ENCODE peak calls at places on chromosomes 13 and 19, in nine cellular contexts. A, G, V, D, F, L, E, M and K are unnamed samples.

GRCh38 chr13:113647351-113648217 is 10.4 kb downstream of the ATP4B start:
- DNase-seq in M (peak; percentile 91), F (peak; percentile 94), G (peak; percentile 76), A (peak; percentile 85), D (no peak), V (no peak), L (peak; percentile 91), E (no peak), K (peak; percentile 36)

GRCh38 chr13:43376596-43376995 is 353.2 kb downstream of the DNAJC15 start:
- DNase-seq in M (no peak), D (no peak), L (no peak), V (no peak), E (no peak), F (no peak), G (no peak), A (no peak), K (no peak)

GRCh38 chr13:60591348-60591747 is 194.3 kb downstream of the TDRD3 start:
- DNase-seq in M (no peak), V (no peak), L (no peak), G (no peak), D (no peak), F (no peak), A (no peak), E (peak; percentile 34), K (no peak)

GRCh38 chr13:77767413-77767812 is 69.9 kb downstream of the SLAIN1 start:
- DNase-seq in L (no peak), E (no peak), M (no peak), F (no peak), A (no peak), D (no peak), V (no peak), G (no peak), K (no peak)

GRCh38 chr13:102815788-102816187 is 16.9 kb downstream of the BIVM start:
- DNase-seq in D (no peak), G (no peak), A (no peak), F (no peak), E (no peak), V (no peak), M (no peak), L (no peak), K (no peak)

GRCh38 chr13:111953546-111954178 is 113.3 kb upstream of the SOX1 start:
- DNase-seq in V (no peak), F (peak; percentile 28), L (peak; percentile 76), M (no peak), G (no peak), E (no peak), A (no peak), D (no peak), K (no peak)

GRCh38 chr19:2756921-2757881 is 17.4 kb upstream of the SLC39A3 start:
- DNase-seq in E (no peak), A (no peak), M (no peak), F (no peak), V (no peak), L (no peak), D (no peak), G (no peak), K (peak; percentile 54)

GRCh38 chr13:76832258-76832988 is 53.8 kb downstream of the KCTD12 start:
- DNase-seq in E (no peak), F (no peak), A (no peak), L (no peak), D (no peak), M (no peak), G (no peak), V (no peak), K (no peak)

GRCh38 chr13:42474954-42475353 is 99.0 kb upstream of the TNFSF11 start:
- DNase-seq in G (no peak), E (peak; percentile 36), V (no peak), A (no peak), L (no peak), F (no peak), D (no peak), M (no peak), K (no peak)

GRCh38 chr19:15381864-15382263 is 2.3 kb upstream of the AKAP8 start:
- DNase-seq in F (no peak), V (no peak), D (no peak), A (no peak), G (no peak), M (no peak), E (no peak), L (no peak), K (peak; percentile 14)

GRCh38 chr19:49553451-49554271 is 25.9 kb downstream of the RCN3 start:
- DNase-seq in V (no peak), M (no peak), A (no peak), D (no peak), F (peak; percentile 67), E (no peak), L (no peak), G (no peak), K (no peak)

GRCh38 chr13:41696163-41697003 is 239.0 kb downstream of the RGCC start:
- DNase-seq in M (no peak), D (peak; percentile 6), E (no peak), G (no peak), A (no peak), F (no peak), V (peak; percentile 97), L (no peak), K (peak; percentile 2)

GRCh38 chr19:49688531-49689132 is 762 bp upstream of the ADM5 start:
- DNase-seq in D (no peak), V (no peak), L (peak; percentile 76), G (no peak), A (no peak), F (no peak), M (no peak), E (no peak), K (peak; percentile 59)

GRCh38 chr13:32024750-32025149 is 6.8 kb upstream of the FRY start:
- DNase-seq in A (no peak), D (no peak), L (no peak), F (no peak), G (no peak), E (no peak), M (no peak), V (peak; percentile 9), K (no peak)

GRCh38 chr13:21717817-21718216 is 46.9 kb downstream of the FGF9 start:
- DNase-seq in E (no peak), D (no peak), V (peak; percentile 90), M (no peak), A (no peak), L (no peak), F (no peak), G (no peak), K (peak; percentile 58)

GRCh38 chr19:3320354-3320670 is 46.1 kb upstream of the NFIC start:
- DNase-seq in D (no peak), L (no peak), E (no peak), V (no peak), M (no peak), G (no peak), A (peak; percentile 46), F (no peak), K (peak; percentile 51)

GRCh38 chr19:7596191-7596937 is 701 bp downstream of the CAMSAP3 start:
- DNase-seq in D (no peak), V (no peak), A (peak; percentile 70), F (no peak), E (no peak), M (no peak), G (no peak), L (no peak), K (peak; percentile 82)
- H3K4me3 ChIP-seq in D (peak overlapping the region; percentile 72), V (peak overlapping the region; percentile 39), A (peak overlapping the region; percentile 48), F (peak overlapping the region; percentile 44), E (no peak overlapping the region), M (peak overlapping the region; percentile 53), G (peak overlapping the region; percentile 22), L (peak overlapping the region; percentile 56), K (peak overlapping the region; percentile 58)

DNA sequence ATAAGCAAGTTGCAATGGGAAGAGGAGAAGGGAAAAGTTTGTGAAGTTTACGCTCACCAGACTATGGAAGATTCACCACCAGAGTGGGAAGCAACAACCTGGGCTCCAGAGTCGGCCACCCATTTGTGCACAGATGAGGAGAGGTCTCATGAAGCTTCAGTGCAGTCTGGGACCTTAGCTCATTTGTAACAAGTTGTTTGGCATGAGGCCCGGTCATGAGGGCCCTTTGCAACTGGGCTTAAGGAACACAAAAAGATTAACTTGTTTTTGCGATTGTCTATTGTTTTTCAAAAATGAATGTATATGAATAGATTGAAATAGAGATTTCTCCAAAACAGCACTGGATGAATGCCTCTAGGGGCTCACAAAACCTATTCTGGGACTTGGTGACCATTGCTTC is 94.1 kb downstream of the ZNF737 start:
- DNase-seq in F (no peak), M (no peak), V (no peak), D (no peak), A (no peak), L (no peak), E (no peak), G (no peak), K (no peak)
- H3K27me3 ChIP-seq in F (no peaks in the 10 kb centered on the region), M (no peaks in the 10 kb centered on the region), V (no peaks in the 10 kb centered on the region), D (no peaks in the 10 kb centered on the region), A (no peaks in the 10 kb centered on the region), L (no peaks in the 10 kb centered on the region), E (no peaks in the 10 kb centered on the region), G (no peaks in the 10 kb centered on the region), K (no peaks in the 10 kb centered on the region)

DNA sequence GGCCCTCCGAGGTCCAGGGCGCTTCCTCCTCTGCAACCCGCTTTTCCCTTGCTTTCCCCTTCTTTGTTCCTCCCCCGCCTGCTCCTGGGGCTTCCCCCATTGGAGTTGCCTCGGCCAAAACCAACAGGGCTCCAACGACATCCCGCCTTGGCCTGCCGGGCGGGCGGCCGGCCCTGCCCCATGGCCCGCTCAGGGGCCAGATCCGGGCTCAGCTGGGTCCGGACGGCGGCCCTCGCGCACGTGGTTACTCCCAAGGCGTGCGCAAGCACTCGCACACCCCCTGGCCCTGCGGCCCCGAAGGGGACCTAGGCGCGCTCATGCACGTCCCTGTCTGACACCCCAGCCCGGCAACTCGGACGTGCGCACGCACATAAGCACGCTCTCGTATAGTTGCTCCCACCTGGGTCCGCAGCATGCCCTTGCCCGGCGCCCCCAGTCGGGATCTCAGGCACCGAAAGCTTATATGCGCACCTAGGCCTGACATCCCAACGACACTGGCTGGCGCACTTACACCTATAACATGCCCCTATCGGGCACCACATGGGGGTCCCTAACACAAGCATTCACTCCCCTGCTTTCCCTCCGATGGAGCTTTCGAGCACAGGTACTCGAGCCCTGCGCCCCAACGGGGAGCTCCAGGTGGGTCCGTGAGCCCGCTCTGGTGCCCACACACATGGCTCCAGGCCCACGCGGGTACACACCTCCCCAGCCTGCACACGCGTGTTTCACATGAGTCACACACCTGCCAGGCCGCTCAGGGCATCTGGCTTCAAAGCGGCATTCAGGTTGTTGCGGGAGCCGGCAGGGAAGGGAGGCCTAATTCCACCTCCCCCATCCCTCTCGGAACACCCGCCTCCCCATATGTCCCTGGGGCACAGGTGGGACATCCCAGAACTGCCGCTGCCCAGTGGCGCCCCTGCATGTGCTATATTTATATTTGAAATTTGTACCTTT is 15.0 kb downstream of the NFIX start:
- DNase-seq in V (no peak), E (no peak), A (no peak), L (no peak), G (peak; percentile 71), F (no peak), D (no peak), M (no peak), K (peak; percentile 85)
- H3K4me3 ChIP-seq in V (no peak overlapping the region), E (no peak overlapping the region), A (no peak overlapping the region), L (peak overlapping the region; percentile 50), G (peak overlapping the region; percentile 37), F (no peak overlapping the region), D (no peak overlapping the region), M (no peak overlapping the region), K (no peak overlapping the region)

DNA sequence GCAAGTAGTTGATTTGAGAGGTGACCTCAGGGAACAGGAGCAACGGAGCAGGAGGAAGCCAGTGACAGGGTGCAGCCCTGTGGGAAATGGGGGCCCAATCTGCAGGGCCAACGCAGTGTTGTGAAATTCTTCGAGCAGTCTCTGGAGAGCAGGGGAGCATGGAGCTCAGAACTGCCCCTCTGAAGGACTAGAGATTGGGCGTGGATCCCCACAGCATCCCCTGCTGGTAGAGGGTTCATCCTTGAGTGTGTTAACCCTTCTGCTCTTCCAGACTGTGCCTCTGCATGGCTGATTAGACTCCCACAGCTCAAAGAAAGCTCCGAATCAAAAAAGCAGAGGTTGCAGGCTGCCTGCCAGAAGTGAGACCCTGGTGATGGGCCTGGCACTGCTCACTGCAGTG is 77.9 kb upstream of the UQCRFS1 start:
- DNase-seq in M (no peak), V (peak; percentile 42), L (peak; percentile 43), D (no peak), E (no peak), F (no peak), G (no peak), A (no peak), K (no peak)
- H3K27me3 ChIP-seq in M (no peaks in the 10 kb centered on the region), V (no peaks in the 10 kb centered on the region), L (peaks cover 7% of the 10 kb centered on the region), D (no peaks in the 10 kb centered on the region), E (peaks cover 4% of the 10 kb centered on the region), F (no peaks in the 10 kb centered on the region), G (no peaks in the 10 kb centered on the region), A (no peaks in the 10 kb centered on the region), K (no peaks in the 10 kb centered on the region)